ENCODE peak calls at places on chromosomes 1 and 21, in four cellular contexts. M is adrenal gland, F is stomach, K is IMR-90. Z is an unnamed sample.

GRCh38 chr1:150551784-150552691 is 2.8 kb downstream of the ADAMTSL4 start:
- DNase-seq in M (peak; percentile 93), F (peak; percentile 65), K (peak; percentile 92), Z (peak; percentile 81)

GRCh38 chr1:177505905-177506590 is 335.3 kb downstream of the BRINP2 start:
- DNase-seq in M (no peak), F (no peak), K (no peak), Z (no peak)

GRCh38 chr1:92754000-92754787 is 30.7 kb downstream of the EVI5 start:
- DNase-seq in M (no peak), F (no peak), K (peak; percentile 90), Z (no peak)

GRCh38 chr1:161730050-161730564 is 8.8 kb downstream of the FCRLB start:
- DNase-seq in M (no peak), F (no peak), K (peak; percentile 72), Z (no peak)

GRCh38 chr1:116226017-116226416 is 114.8 kb downstream of the MAB21L3 start:
- DNase-seq in M (no peak), F (no peak), K (no peak), Z (no peak)

GRCh38 chr1:53060580-53060979 is 1.4 kb upstream of the PODN start:
- DNase-seq in M (no peak), F (no peak), K (peak; percentile 81), Z (peak; percentile 53)

GRCh38 chr1:9927259-9927658 is 15.9 kb downstream of the LZIC start:
- DNase-seq in M (no peak), F (no peak), K (no peak), Z (no peak)

GRCh38 chr1:100187912-100188311 is 9.9 kb upstream of the LRRC39 start:
- DNase-seq in M (peak; percentile 91), F (peak; percentile 59), K (peak; percentile 26), Z (no peak)

GRCh38 chr1:35031103-35031452 is 667 bp downstream of the ZMYM6 start:
- DNase-seq in M (peak; percentile 46), F (no peak), K (peak; percentile 49), Z (peak; percentile 51)

GRCh38 chr1:175132456-175132855 is 60.1 kb downstream of the KIAA0040 start:
- DNase-seq in M (no peak), F (no peak), K (peak; percentile 39), Z (no peak)

GRCh38 chr1:214445846-214446614 is 105.4 kb downstream of the PTPN14 start:
- DNase-seq in M (no peak), F (no peak), K (peak; percentile 96), Z (no peak)

GRCh38 chr21:31667639-31668038 is 8.1 kb downstream of the SOD1 start:
- DNase-seq in M (no peak), F (no peak), K (no peak), Z (no peak)

GRCh38 chr1:29802181-29803068 is 566.1 kb downstream of the PTPRU start:
- DNase-seq in M (no peak), F (peak; percentile 15), K (no peak), Z (no peak)

GRCh38 chr1:44218503-44219300 is 5.4 kb downstream of the DMAP1 start:
- DNase-seq in M (no peak), F (no peak), K (no peak), Z (no peak)

GRCh38 chr1:201084171-201084766 is 28.0 kb downstream of the CACNA1S start:
- DNase-seq in M (no peak), F (no peak), K (no peak), Z (no peak)

GRCh38 chr21:35163381-35163780 is 114.3 kb upstream of the RUNX1 start:
- DNase-seq in M (no peak), F (no peak), K (peak; percentile 59), Z (no peak)

GRCh38 chr1:236451796-236452373 is 57.8 kb downstream of the EDARADD start:
- DNase-seq in M (no peak), F (peak; percentile 37), K (no peak), Z (peak; percentile 34)

GRCh38 chr1:6601049-6601864 is 1.4 kb downstream of the KLHL21 start:
- DNase-seq in M (peak; percentile 97), F (peak; percentile 83), K (peak; percentile 97), Z (peak; percentile 90)
- TF ChIP-seq POLR2A in M (no peak), F (no peak), K (peak; percentile 87), Z (peak; percentile 27)

GRCh38 chr1:27525296-27526271 is 35.6 kb upstream of the WASF2 start:
- DNase-seq in M (peak; percentile 79), F (no peak), K (peak; percentile 53), Z (peak; percentile 75)
- TF ChIP-seq POLR2A in M (no peak), F (no peak), K (no peak), Z (no peak)

GRCh38 chr1:186499571-186499970 is 38.7 kb upstream of the PDC start:
- DNase-seq in M (no peak), F (no peak), K (no peak), Z (no peak)

GRCh38 chr1:186502087-186502486 is 41.2 kb upstream of the PDC start:
- DNase-seq in M (no peak), F (no peak), K (peak; percentile 16), Z (no peak)

GRCh38 chr1:186498695-186499389 is 37.9 kb upstream of the PDC start:
- DNase-seq in M (no peak), F (no peak), K (peak; percentile 57), Z (no peak)

GRCh38 chr1:186503210-186503609 is 42.3 kb upstream of the PDC start:
- DNase-seq in M (no peak), F (no peak), K (peak; percentile 47), Z (no peak)

DNA sequence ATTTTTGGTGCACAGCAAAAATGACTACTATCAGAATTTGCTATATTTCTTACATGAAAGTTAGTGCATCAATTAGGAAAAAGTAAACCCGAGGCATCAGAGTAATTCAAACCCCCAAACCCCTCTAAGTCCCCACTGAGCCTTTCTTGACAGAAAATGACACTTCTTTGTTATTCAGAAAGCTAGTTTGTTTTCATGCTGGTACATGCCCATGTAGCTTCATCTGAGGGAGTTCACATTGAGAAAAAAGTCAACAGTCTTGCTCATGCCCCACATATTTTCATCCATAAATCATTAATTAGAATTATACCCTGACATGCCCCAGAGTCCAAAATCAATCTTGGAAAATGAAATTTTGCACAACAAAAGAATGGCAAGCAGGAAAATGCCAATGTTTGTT is 39.9 kb upstream of the PDC start:
- DNase-seq in M (no peak), F (no peak), K (no peak), Z (no peak)
- TF ChIP-seq POLR2A in M (no peak), F (no peak), K (no peak), Z (no peak)

DNA sequence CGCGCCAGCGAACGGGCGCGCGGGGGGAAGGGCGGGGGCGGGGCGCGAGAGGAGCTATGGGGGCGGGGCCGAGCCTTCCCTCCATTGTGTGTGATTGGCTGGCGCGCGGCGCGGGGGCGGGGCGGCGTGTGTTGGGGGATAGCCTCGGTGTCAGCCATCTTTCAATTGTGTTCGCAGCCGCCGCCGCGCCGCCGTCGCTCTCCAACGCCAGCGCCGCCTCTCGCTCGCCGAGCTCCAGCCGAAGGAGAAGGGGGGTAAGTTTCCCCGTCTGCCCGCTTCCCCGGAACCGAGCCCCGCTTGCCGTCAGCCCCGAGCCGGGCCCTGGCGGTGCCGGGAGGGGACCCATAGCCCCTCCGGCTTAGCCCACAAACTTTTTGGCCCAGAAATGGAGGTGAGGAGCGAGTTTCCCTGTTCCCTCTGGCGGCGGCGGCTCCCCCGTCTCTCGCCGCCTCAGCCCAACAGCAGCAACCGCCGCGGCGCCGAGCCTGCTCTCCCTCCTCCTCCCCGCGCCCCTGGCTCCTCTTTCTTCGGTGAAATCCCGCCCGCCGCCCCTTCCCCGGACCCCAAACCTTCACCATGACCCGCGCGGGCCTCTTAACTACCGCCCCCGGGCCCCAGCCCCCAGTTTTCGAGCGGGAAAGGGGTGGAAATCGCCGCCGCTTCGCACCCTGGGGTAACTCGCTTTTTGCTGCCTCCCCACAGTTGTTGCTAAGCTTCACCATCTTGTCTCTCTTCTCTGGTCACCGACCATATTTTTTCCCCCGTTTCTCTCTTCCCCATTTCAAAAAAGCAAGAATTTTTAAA is at the start of gene H3-3A:
- DNase-seq in M (peak; percentile 98), F (peak; percentile 99), K (peak; percentile 90), Z (peak; percentile 98)
- TF ChIP-seq POLR2A in M (peak; percentile 98), F (no peak), K (peak; percentile 92), Z (peak; percentile 76)

GRCh38 chr1:109482242-109482641 is 1.5 kb upstream of the ATXN7L2 start:
- DNase-seq in M (no peak), F (no peak), K (no peak), Z (no peak)

GRCh38 chr1:109484519-109484975 is 842 bp downstream of the ATXN7L2 start:
- DNase-seq in M (no peak), F (no peak), K (no peak), Z (no peak)

GRCh38 chr1:109485001-109485400 is 1.3 kb downstream of the ATXN7L2 start:
- DNase-seq in M (no peak), F (no peak), K (no peak), Z (no peak)

GRCh38 chr1:109482796-109483638 is 688 bp upstream of the ATXN7L2 start:
- DNase-seq in M (peak; percentile 42), F (no peak), K (peak; percentile 13), Z (no peak)

DNA sequence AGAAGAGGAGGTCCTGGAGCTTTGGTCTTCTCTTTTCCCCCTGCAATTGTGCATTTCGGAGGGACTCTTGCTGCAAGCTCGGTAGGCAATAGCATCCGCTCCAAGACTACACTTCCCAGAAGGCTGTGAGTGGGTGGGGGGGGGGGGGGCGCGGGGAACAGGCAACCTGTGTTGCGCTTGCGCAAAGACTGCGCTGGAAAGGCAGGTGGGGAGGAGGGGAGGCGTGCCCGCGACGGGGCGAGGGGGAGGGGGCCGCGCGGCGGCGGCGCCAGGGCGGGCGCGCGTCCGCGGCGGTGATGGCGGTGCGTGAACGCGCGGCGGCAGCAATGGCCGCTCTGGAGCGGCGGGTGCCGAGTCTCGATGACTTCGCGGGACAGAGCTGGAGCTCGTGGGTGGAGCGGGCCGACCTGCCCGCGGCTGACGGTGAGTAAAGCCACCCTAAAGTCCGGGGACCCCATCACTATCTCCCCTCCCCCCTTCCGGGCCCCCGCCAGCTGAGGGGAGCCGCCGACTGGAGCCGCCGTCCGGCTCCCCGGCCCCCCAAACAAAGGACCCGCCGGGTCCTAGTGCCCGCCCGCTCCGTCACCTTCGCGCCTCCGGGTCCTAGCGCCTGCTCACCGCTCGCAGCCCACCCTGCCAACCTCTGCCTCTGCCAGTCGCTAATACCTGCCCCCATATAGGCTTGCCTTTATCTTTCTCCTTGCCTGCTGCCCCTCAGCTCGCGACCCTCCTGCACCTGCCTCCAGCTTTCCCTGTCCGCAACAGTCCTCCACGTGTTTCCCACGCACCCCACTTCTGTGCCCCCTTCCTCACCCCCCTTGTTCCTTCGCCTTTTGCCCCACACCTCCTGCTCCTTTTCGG is at the start of gene ATXN7L2:
- DNase-seq in M (peak; percentile 94), F (peak; percentile 94), K (peak; percentile 89), Z (peak; percentile 92)
- TF ChIP-seq POLR2A in M (peak; percentile 47), F (no peak), K (peak; percentile 93), Z (no peak)

DNA sequence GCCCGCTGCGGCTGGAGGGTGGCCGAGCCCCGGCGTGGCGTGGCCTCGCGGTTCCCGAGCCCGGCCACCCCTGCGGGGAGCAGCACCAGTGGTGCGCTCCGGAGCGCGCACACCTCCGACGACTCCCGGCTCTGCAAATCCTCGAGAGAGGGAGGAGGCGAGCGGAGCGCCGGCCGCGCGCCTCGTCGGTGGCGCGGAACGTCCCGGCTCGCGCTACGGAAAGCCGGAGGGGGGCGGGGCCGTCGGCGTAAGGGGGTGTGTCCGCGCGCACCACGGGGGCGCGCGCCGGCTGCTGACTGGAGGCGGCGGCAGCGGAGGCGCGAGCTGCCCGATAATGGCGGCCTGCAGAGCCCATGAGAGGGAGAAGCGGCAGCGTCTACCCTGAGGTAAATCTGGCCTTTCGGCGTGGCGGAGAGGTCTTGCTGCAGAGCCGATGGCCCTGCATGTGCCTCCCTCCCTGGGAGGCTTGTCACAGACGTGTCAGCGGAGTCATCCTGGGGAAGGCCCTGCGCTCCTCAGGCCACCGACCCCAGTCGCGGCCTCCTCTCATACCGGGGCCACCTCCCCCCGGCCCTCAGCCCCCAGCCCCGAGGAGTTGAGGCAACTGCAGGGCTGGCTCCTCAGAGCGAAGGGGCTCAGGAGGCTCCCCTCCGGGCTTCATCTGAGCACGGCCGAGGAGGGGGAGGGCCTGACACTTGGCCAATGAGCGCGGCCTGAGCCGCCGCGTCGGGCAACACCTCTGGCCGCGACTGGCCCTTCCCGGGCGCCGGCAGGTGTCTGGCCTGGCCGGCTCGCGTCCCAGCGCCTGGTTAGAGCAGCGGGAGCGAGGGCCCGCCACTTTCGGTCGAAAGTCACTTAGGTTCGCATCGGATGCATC is at the start of gene PDIK1L:
- DNase-seq in M (peak; percentile 94), F (peak; percentile 95), K (peak; percentile 96), Z (peak; percentile 93)
- TF ChIP-seq POLR2A in M (no peak), F (no peak), K (no peak), Z (peak; percentile 37)